ENCODE peak calls at places on chromosome 1, in seven cellular contexts. One of them, this sample, is unnamed.

GRCh38 chr1:204267191-204267601 is 53.4 kb upstream of the GOLT1A start:
- DNase-seq in stimulated activated CD4-positive, alpha-beta T cell treated with anti-CD3 and anti-CD28 coated beads, Interleukin-15, amount 100 ng/mL, for 48 hours: no peak
- DNase-seq in RWPE1: no peak
- DNase-seq in Caki2: no peak
- DNase-seq in left colon: no peak
- DNase-seq in amniotic stem cell: no peak
- DNase-seq in fibroblast of villous mesenchyme: no peak
- DNase-seq in this sample: no peak

GRCh38 chr1:182634306-182635072 is 30.3 kb upstream of the RGS16 start:
- DNase-seq in left colon: no peak
- DNase-seq in amniotic stem cell: no peak
- DNase-seq in Caki2: no peak
- DNase-seq in RWPE1: no peak
- DNase-seq in fibroblast of villous mesenchyme: peak
- DNase-seq in stimulated activated CD4-positive, alpha-beta T cell treated with anti-CD3 and anti-CD28 coated beads, Interleukin-15, amount 100 ng/mL, for 48 hours: no peak
- DNase-seq in this sample: no peak

GRCh38 chr1:181604482-181604881 is 121.2 kb downstream of the CACNA1E start:
- DNase-seq in fibroblast of villous mesenchyme: no peak
- DNase-seq in RWPE1: no peak
- DNase-seq in Caki2: no peak
- DNase-seq in left colon: no peak
- DNase-seq in stimulated activated CD4-positive, alpha-beta T cell treated with anti-CD3 and anti-CD28 coated beads, Interleukin-15, amount 100 ng/mL, for 48 hours: no peak
- DNase-seq in amniotic stem cell: no peak
- DNase-seq in this sample: no peak

GRCh38 chr1:185315364-185316108 is 1.5 kb downstream of the IVNS1ABP start:
- DNase-seq in Caki2: no peak
- DNase-seq in fibroblast of villous mesenchyme: no peak
- DNase-seq in amniotic stem cell: no peak
- DNase-seq in stimulated activated CD4-positive, alpha-beta T cell treated with anti-CD3 and anti-CD28 coated beads, Interleukin-15, amount 100 ng/mL, for 48 hours: no peak
- DNase-seq in left colon: peak
- DNase-seq in RWPE1: no peak
- DNase-seq in this sample: no peak

GRCh38 chr1:6634278-6635052 is 9.8 kb downstream of the THAP3 start:
- DNase-seq in amniotic stem cell: no peak
- DNase-seq in stimulated activated CD4-positive, alpha-beta T cell treated with anti-CD3 and anti-CD28 coated beads, Interleukin-15, amount 100 ng/mL, for 48 hours: no peak
- DNase-seq in left colon: peak
- DNase-seq in fibroblast of villous mesenchyme: peak
- DNase-seq in RWPE1: peak
- DNase-seq in Caki2: peak
- DNase-seq in this sample: peak

GRCh38 chr1:23588749-23589505 is 29.6 kb upstream of the ID3 start:
- DNase-seq in stimulated activated CD4-positive, alpha-beta T cell treated with anti-CD3 and anti-CD28 coated beads, Interleukin-15, amount 100 ng/mL, for 48 hours: no peak
- DNase-seq in RWPE1: peak
- DNase-seq in fibroblast of villous mesenchyme: peak
- DNase-seq in amniotic stem cell: no peak
- DNase-seq in left colon: no peak
- DNase-seq in Caki2: no peak
- DNase-seq in this sample: no peak

GRCh38 chr1:232751393-232752140 is 53.6 kb upstream of the MAP10 start:
- DNase-seq in stimulated activated CD4-positive, alpha-beta T cell treated with anti-CD3 and anti-CD28 coated beads, Interleukin-15, amount 100 ng/mL, for 48 hours: no peak
- DNase-seq in Caki2: no peak
- DNase-seq in amniotic stem cell: no peak
- DNase-seq in RWPE1: no peak
- DNase-seq in left colon: no peak
- DNase-seq in fibroblast of villous mesenchyme: no peak
- DNase-seq in this sample: no peak

GRCh38 chr1:51264470-51264869 is 28.4 kb downstream of the RNF11 start:
- DNase-seq in RWPE1: no peak
- DNase-seq in left colon: no peak
- DNase-seq in Caki2: peak
- DNase-seq in amniotic stem cell: peak
- DNase-seq in stimulated activated CD4-positive, alpha-beta T cell treated with anti-CD3 and anti-CD28 coated beads, Interleukin-15, amount 100 ng/mL, for 48 hours: no peak
- DNase-seq in fibroblast of villous mesenchyme: peak
- DNase-seq in this sample: peak

This sample was measured in fibroblast of pulmonary artery.